ENCODE peak calls at places on chromosomes 16 and 17, in five cellular contexts. P is CD8-positive, alpha-beta memory T cell; M is A549; J is CD4-positive, alpha-beta T cell; U is fibroblast of lung. I is an unnamed sample.

GRCh38 chr16:73277066-73277465 is 229.1 kb upstream of the ZFHX3 start:
- DNase-seq in P (no peak), U (no peak), J (no peak), M (no peak), I (no peak)

GRCh38 chr17:44353656-44354331 is 8.7 kb downstream of the GRN start:
- DNase-seq in J (no peak), P (peak), M (no peak), U (no peak), I (no peak)

GRCh38 chr17:72308744-72309395 is 188.1 kb downstream of the SOX9 start:
- DNase-seq in U (no peak), M (no peak), P (no peak), J (no peak), I (no peak)

GRCh38 chr16:4873091-4873490 is 25.8 kb downstream of the UBN1 start:
- DNase-seq in M (no peak), P (no peak), U (no peak), J (no peak), I (no peak)

GRCh38 chr17:15907290-15907689 is 37.6 kb upstream of the ADORA2B start:
- DNase-seq in P (no peak), U (no peak), J (no peak), M (no peak), I (no peak)

GRCh38 chr17:49521088-49521450 is 26.0 kb downstream of the NGFR start:
- DNase-seq in M (no peak), P (no peak), U (no peak), J (no peak), I (no peak)

GRCh38 chr16:24846548-24847357 is 990 bp downstream of the SLC5A11 start:
- DNase-seq in J (no peak), M (no peak), U (no peak), P (no peak), I (no peak)

GRCh38 chr16:31453255-31454204 is 5.8 kb upstream of the ARMC5 start:
- DNase-seq in J (no peak), M (no peak), P (no peak), U (peak), I (no peak)

DNA sequence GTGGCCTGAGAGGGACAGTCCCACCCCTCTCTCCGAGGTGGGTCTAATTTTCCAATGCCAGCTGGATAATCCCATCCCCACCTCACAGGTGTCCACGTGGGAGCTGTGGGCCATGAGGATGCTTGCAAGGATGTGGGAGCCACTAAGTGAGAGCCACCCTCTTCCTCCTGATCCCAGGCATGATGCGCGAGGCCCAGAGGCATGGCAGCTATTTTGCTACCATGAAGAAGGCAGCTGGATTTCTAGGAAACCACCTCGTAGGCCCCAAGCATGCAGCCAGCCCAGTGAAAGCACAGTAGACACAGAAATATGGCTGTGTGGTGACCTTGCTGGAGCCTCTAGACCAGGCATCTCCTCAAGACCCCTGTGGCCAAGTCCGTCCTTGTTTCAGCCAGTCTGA is 20.4 kb downstream of the KDM8 start:
- DNase-seq in U (no peak), J (no peak), P (no peak), M (no peak), I (no peak)
- H3K27ac ChIP-seq in U (peak), J (no peak), P (no peak), M (no peak), I (no peak)

GRCh38 chr17:80822021-80822699 is 169.5 kb upstream of the CHMP6 start:
- DNase-seq in P (no peak), U (no peak), J (no peak), M (no peak), I (no peak)

GRCh38 chr17:80824549-80825470 is 166.8 kb upstream of the CHMP6 start:
- DNase-seq in M (no peak), P (no peak), U (no peak), J (no peak), I (no peak)

GRCh38 chr17:80820331-80820730 is 171.3 kb upstream of the CHMP6 start:
- DNase-seq in U (no peak), P (no peak), M (no peak), J (no peak), I (no peak)

GRCh38 chr17:80821546-80821945 is 170.1 kb upstream of the CHMP6 start:
- DNase-seq in P (no peak), J (no peak), M (no peak), U (no peak), I (no peak)

GRCh38 chr17:80822700-80823410 is 168.8 kb upstream of the CHMP6 start:
- DNase-seq in P (no peak), J (no peak), U (peak), M (no peak), I (no peak)
- H3K27ac ChIP-seq in P (no peak), J (no peak), U (no peak), M (no peak), I (no peak)

GRCh38 chr17:41773731-41774193 is 12.7 kb downstream of the JUP start:
- DNase-seq in J (no peak), P (no peak), U (no peak), M (no peak), I (peak)

GRCh38 chr17:41771389-41772206 is 14.9 kb downstream of the JUP start:
- DNase-seq in U (no peak), M (no peak), P (no peak), J (no peak), I (no peak)

GRCh38 chr17:41772218-41772585 is 14.3 kb downstream of the JUP start:
- DNase-seq in U (no peak), P (no peak), M (no peak), J (no peak), I (no peak)

GRCh38 chr17:41773190-41773588 is 13.3 kb downstream of the JUP start:
- DNase-seq in M (peak), U (peak), P (no peak), J (no peak), I (no peak)

DNA sequence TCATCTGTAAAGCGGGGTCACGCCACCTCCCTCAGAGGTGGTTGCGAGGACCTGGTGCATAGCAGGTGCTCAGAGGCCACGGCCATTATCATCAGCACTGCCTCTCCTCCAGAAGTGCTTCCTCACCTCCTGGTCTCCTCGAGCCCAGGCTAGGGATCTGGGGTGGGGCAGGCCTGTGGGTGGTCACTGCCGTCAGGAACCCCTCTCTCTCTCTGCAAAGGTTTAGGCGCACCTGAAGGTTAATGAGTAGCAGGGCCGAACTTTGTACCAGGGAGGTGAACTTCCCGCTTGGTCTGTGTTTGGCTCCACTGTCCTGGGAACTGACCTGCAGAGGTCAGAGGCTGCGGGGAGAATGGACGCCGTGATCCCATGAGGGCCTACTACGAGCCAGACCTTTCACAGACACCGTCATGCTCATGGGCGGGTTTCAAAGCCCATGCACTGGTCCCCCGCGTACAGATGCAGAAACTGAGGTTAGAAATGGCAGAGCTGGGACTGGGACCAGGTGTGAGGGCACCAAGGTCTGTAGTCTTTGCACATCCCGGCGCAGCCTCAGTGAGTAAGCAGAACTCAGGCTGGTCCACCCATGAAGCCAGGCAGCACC is 13.8 kb downstream of the JUP start:
- DNase-seq in P (no peak), J (no peak), M (no peak), U (no peak), I (no peak)
- H3K27ac ChIP-seq in P (no peak), J (no peak), M (peak), U (no peak), I (no peak)

DNA sequence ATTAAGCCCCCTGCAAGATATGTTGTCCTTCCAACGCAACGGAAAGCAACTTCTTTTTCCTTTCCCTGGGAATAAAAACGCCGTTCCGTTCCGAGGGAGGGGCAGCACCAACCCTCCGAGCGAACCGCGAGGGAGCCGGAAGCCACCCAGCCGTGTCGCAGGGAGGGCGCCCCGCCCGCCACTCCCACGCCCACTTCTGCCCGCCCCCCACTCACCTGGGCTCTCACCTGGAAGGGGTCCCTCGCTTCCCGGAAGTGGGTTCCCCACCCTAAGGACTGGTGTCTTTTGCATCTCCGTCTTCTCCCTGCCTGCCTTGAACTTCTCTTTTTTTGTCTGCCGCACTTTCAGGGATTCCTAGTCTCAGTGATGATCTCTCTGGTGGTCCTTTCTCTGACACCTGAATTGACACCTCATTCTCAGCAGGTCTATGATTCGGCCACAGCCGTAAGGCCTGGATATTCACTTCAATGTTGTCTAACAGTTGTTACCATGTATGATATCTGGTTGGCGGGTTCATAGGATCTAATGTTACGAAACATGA is 25.3 kb upstream of the SLC47A1 start:
- DNase-seq in M (peak), P (peak), J (peak), U (no peak), I (peak)
- H3K27ac ChIP-seq in M (peak), P (peak), J (peak), U (no peak), I (peak)